ENCODE peak calls at places on chromosomes 5 and 9, in ten cellular contexts. W, Q, L, U, G, B, M, F, R and K are unnamed samples.

GRCh38 chr5:109689740-109690455 is at the start of gene MAN2A1:
- DNase-seq in W (peak), Q (peak), L (peak), U (peak), G (no peak), B (no peak), M (peak), F (peak), R (peak), K (peak)

GRCh38 chr5:78698218-78698751 is 49.7 kb upstream of the LHFPL2 start:
- DNase-seq in W (no peak), Q (no peak), L (no peak), U (no peak), G (no peak), B (no peak), M (peak), F (no peak), R (no peak), K (no peak)

GRCh38 chr9:73199886-73200285 is 48.2 kb downstream of the ANXA1 start:
- DNase-seq in W (no peak), Q (no peak), L (no peak), U (no peak), G (no peak), B (no peak), M (no peak), F (no peak), R (no peak), K (no peak)

GRCh38 chr5:98938459-98938858 is 9.7 kb upstream of the CHD1 start:
- DNase-seq in W (no peak), Q (no peak), L (no peak), U (no peak), G (no peak), B (no peak), M (no peak), F (peak), R (no peak), K (no peak)

GRCh38 chr9:2302606-2303005 is 287.5 kb downstream of the SMARCA2 start:
- DNase-seq in W (no peak), Q (no peak), L (no peak), U (no peak), G (no peak), B (no peak), M (no peak), F (no peak), R (no peak), K (no peak)

GRCh38 chr9:109799792-109800191 is 19.8 kb downstream of the PALM2AKAP2 start:
- DNase-seq in W (no peak), Q (no peak), L (no peak), U (no peak), G (no peak), B (no peak), M (no peak), F (no peak), R (no peak), K (no peak)

GRCh38 chr9:109497193-109498165 is 628 bp downstream of the PTPN3 start:
- DNase-seq in W (no peak), Q (no peak), L (no peak), U (no peak), G (no peak), B (no peak), M (no peak), F (no peak), R (no peak), K (no peak)

GRCh38 chr5:54754420-54754819 is 231.0 kb downstream of the ESM1 start:
- DNase-seq in W (no peak), Q (no peak), L (no peak), U (no peak), G (no peak), B (no peak), M (no peak), F (no peak), R (no peak), K (no peak)

GRCh38 chr5:63053019-63053638 is 474.5 kb downstream of the LRRC70 start:
- DNase-seq in W (no peak), Q (no peak), L (no peak), U (no peak), G (peak), B (no peak), M (peak), F (no peak), R (peak), K (no peak)

GRCh38 chr5:134026521-134027202 is 21.9 kb upstream of the VDAC1 start:
- DNase-seq in W (no peak), Q (peak), L (peak), U (no peak), G (peak), B (peak), M (no peak), F (peak), R (no peak), K (no peak)

GRCh38 chr5:147558131-147558730 is 48.4 kb upstream of the DPYSL3 start:
- DNase-seq in W (no peak), Q (no peak), L (no peak), U (no peak), G (no peak), B (no peak), M (no peak), F (no peak), R (no peak), K (no peak)

GRCh38 chr5:106415541-106415940 is 1255.2 kb downstream of the EFNA5 start:
- DNase-seq in W (no peak), Q (no peak), L (no peak), U (no peak), G (no peak), B (peak), M (no peak), F (no peak), R (no peak), K (no peak)

GRCh38 chr5:28766565-28767158 is 1728.3 kb upstream of the CDH9 start:
- DNase-seq in W (no peak), Q (no peak), L (peak), U (no peak), G (no peak), B (no peak), M (no peak), F (peak), R (no peak), K (no peak)

GRCh38 chr9:121310571-121310970 is 42.6 kb downstream of the GSN start:
- DNase-seq in W (no peak), Q (no peak), L (no peak), U (no peak), G (no peak), B (no peak), M (no peak), F (no peak), R (peak), K (no peak)
- H3K27ac ChIP-seq in W (no peak), Q (no peak), L (no peak), U (no peak), G (no peak), B (no peak), M (no peak), F (no peak), R (no peak), K (no peak)

GRCh38 chr9:123164285-123164684 is 104.1 kb downstream of the STRBP start:
- DNase-seq in W (no peak), Q (no peak), L (no peak), U (no peak), G (no peak), B (no peak), M (no peak), F (no peak), R (no peak), K (no peak)
- H3K27ac ChIP-seq in W (no peak), Q (no peak), L (peak), U (no peak), G (no peak), B (no peak), M (no peak), F (no peak), R (peak), K (no peak)

DNA sequence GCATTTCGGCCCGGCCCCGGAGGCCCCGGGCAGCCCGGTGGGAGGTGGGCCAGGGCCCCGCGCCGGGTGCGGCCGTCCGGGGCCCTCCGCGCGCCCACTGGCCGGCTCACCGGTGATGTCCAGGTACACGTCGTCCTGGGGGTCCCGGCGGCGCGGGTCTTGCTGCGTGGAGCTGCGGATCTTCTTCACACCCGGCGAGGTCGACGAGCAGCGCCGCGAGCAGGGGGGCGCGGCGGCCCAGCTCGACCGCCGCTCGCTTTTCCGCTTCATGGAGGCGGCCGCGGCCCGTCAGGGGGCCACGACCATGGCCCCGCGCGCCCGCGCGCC is 571 bp downstream of the CDC14B start:
- DNase-seq in W (no peak), Q (no peak), L (no peak), U (no peak), G (no peak), B (no peak), M (no peak), F (no peak), R (peak), K (no peak)
- H3K27ac ChIP-seq in W (peak), Q (no peak), L (no peak), U (no peak), G (peak), B (no peak), M (peak), F (no peak), R (peak), K (peak)

DNA sequence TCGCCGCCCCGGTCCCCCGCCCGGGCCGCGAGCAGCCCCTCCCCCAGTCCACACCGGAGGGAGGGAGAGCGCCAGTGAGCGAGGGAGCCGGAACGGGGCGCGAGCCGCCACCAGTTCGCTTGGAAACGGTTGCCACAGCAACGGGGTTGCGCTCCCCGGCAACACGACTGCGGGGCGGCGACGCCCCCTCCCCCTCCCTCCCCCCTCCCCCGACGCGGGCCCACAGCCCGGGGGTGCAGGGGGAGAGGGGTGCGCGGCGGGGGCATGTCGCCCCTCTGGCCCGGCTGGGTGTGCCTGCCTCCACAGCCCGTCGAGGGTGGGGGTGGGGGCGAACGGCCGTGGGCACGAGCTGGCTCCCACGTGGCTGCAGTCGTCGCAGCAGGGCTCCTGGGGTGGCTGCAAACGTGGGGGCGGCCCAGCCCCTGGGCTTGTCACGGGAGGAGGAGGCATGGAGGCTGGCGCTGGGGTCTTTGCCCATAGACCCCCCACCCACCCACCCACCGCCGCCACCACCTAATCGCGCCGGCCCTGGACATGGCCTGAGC is 524 bp downstream of the PRR7 start:
- DNase-seq in W (peak), Q (peak), L (peak), U (peak), G (no peak), B (no peak), M (no peak), F (peak), R (peak), K (peak)
- H3K27ac ChIP-seq in W (peak), Q (peak), L (no peak), U (peak), G (peak), B (no peak), M (no peak), F (peak), R (peak), K (peak)

GRCh38 chr9:111481885-111482636 is 2.1 kb downstream of the ECPAS start:
- DNase-seq in W (no peak), Q (peak), L (peak), U (no peak), G (no peak), B (no peak), M (no peak), F (peak), R (no peak), K (no peak)
- H3K27ac ChIP-seq in W (no peak), Q (peak), L (no peak), U (peak), G (peak), B (peak), M (peak), F (no peak), R (peak), K (peak)

GRCh38 chr5:177234761-177235315 is 68.7 kb downstream of the RAB24 start:
- DNase-seq in W (no peak), Q (no peak), L (no peak), U (no peak), G (no peak), B (no peak), M (no peak), F (no peak), R (no peak), K (no peak)
- H3K27ac ChIP-seq in W (no peak), Q (no peak), L (no peak), U (no peak), G (no peak), B (no peak), M (no peak), F (no peak), R (no peak), K (no peak)

DNA sequence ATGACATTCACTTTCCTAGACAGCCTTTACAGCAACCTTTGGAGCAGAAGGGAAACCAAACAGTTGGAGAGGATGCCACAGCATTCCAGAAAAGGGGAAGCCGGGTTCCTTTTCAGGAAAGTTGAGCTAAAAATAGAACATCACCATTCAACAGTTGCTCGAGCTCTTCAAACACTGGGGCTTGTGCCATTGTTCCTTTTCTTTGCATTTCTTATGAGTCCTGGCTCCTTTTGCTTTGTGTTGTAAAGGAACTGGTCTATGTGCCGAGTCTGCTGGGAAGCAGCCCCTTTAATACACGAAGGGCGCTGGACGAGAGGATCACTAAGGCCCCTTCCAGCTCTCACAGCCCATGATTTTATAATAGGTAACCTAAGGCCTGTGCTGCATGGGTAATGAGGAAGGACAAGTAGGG is 23.3 kb downstream of the IQGAP2 start:
- DNase-seq in W (no peak), Q (no peak), L (no peak), U (no peak), G (no peak), B (no peak), M (no peak), F (peak), R (no peak), K (no peak)
- H3K27ac ChIP-seq in W (no peak), Q (no peak), L (no peak), U (no peak), G (no peak), B (no peak), M (no peak), F (peak), R (no peak), K (no peak)

DNA sequence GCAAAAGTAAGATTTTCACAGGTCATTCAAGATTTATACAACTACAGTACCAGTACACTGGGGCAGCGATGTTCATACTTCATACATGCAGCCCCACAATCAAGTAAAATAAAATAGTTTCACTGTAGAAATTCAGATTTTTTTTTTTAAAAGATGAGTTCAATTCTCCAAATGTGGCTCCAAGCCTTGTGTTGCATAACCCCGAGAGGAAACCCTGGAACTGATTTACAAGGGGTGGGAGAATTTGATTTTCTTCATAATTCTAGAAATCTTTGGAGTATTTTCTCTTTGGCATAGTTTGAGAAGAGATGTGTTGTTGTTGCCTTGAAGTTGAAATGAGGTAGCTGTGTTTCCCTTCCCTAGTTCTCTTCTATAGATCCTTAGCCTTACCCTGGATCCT is 3.0 kb downstream of the RHOBTB3 start:
- DNase-seq in W (no peak), Q (no peak), L (no peak), U (no peak), G (no peak), B (no peak), M (no peak), F (no peak), R (no peak), K (no peak)
- H3K27ac ChIP-seq in W (no peak), Q (no peak), L (no peak), U (no peak), G (no peak), B (no peak), M (peak), F (no peak), R (no peak), K (peak)

GRCh38 chr9:68912561-68912960 is 101.4 kb downstream of the PRKACG start:
- DNase-seq in W (no peak), Q (no peak), L (no peak), U (no peak), G (no peak), B (no peak), M (no peak), F (no peak), R (no peak), K (no peak)
- H3K27ac ChIP-seq in W (no peak), Q (no peak), L (no peak), U (no peak), G (no peak), B (no peak), M (peak), F (no peak), R (no peak), K (no peak)